ENCODE peak calls at places on chromosomes 12 and 14, in seven cellular contexts. H is neural crest cell; E is EL; Q is left lung; P is cardiac muscle cell; V is amniotic stem cell; A is stimulated activated CD4-positive, alpha-beta T cell treated with anti-CD3 and anti-CD28 coated beads, Interleukin-4, amount 100 ng/mL, for 48 hours. F is an unnamed sample.

GRCh38 chr14:105107781-105108515 is 42.7 kb upstream of the GPR132 start:
- DNase-seq in H (no peak), E (no peak), Q (no peak), P (no peak), V (no peak), A (no peak), F (no peak)

GRCh38 chr14:100526632-100527031 is 60.6 kb downstream of the BEGAIN start:
- DNase-seq in H (no peak), E (no peak), Q (peak; percentile 28), P (no peak), V (no peak), A (no peak), F (no peak)

GRCh38 chr12:1575287-1575798 is 19.0 kb downstream of the FBXL14 start:
- DNase-seq in H (no peak), E (no peak), Q (no peak), P (no peak), V (no peak), A (no peak), F (no peak)

GRCh38 chr14:33646692-33647260 is 304.1 kb downstream of the EGLN3 start:
- DNase-seq in H (no peak), E (peak; percentile 66), Q (no peak), P (no peak), V (no peak), A (no peak), F (no peak)

GRCh38 chr14:68512088-68512487 is 280.8 kb downstream of the ZFP36L1 start:
- DNase-seq in H (no peak), E (no peak), Q (no peak), P (no peak), V (no peak), A (no peak), F (no peak)

GRCh38 chr12:12465522-12465921 is 97.1 kb downstream of the DUSP16 start:
- DNase-seq in H (no peak), E (no peak), Q (no peak), P (no peak), V (no peak), A (no peak), F (no peak)

GRCh38 chr12:93507151-93507550 is 39.8 kb downstream of the MRPL42 start:
- DNase-seq in H (no peak), E (no peak), Q (no peak), P (no peak), V (no peak), A (no peak), F (no peak)

GRCh38 chr14:101950516-101951215 is 13.7 kb upstream of the DYNC1H1 start:
- DNase-seq in H (no peak), E (no peak), Q (no peak), P (no peak), V (no peak), A (no peak), F (no peak)

GRCh38 chr12:12704593-12705230 is 8.7 kb upstream of the GPR19 start:
- DNase-seq in H (no peak), E (peak; percentile 91), Q (peak; percentile 57), P (peak; percentile 90), V (peak; percentile 86), A (no peak), F (peak; percentile 80)

GRCh38 chr12:6285063-6285477 is 25.4 kb upstream of the PLEKHG6 start:
- DNase-seq in H (peak; percentile 81), E (peak; percentile 77), Q (no peak), P (peak; percentile 81), V (no peak), A (peak; percentile 35), F (peak; percentile 67)

F was measured in NCI-H1930.